ENCODE peak calls at places on chromosomes 5 and 9, in four cellular contexts. O is HuH-7; W is SW480; R is activated naive CD4-positive, alpha-beta T cell. X is an unnamed sample.

GRCh38 chr5:137565450-137565849 is 66.3 kb upstream of the SPOCK1 start:
- DNase-seq in O (no peak), W (no peak), R (no peak), X (no peak)

GRCh38 chr5:139650031-139650688 is 2.0 kb downstream of the CXXC5 start:
- DNase-seq in O (no peak), W (no peak), R (no peak), X (no peak)

GRCh38 chr9:137776306-137776995 is 101.1 kb upstream of the CACNA1B start:
- DNase-seq in O (no peak), W (no peak), R (no peak), X (no peak)

GRCh38 chr5:73565969-73566547 is 515 bp downstream of the UTP15 start:
- DNase-seq in O (no peak), W (no peak), R (no peak), X (no peak)

GRCh38 chr9:93297659-93298497 is 113.9 kb downstream of the WNK2 start:
- DNase-seq in O (peak), W (no peak), R (no peak), X (no peak)

GRCh38 chr5:107766439-107766838 is 95.7 kb upstream of the EFNA5 start:
- DNase-seq in O (peak), W (no peak), R (no peak), X (no peak)

GRCh38 chr9:127189628-127190027 is 67.2 kb upstream of the ANGPTL2 start:
- DNase-seq in O (no peak), W (no peak), R (no peak), X (no peak)

GRCh38 chr9:120532475-120532874 is 47.5 kb downstream of the CDK5RAP2 start:
- DNase-seq in O (peak), W (peak), R (no peak), X (peak)

GRCh38 chr9:113946496-113947115 is 70.5 kb downstream of the ZNF618 start:
- DNase-seq in O (no peak), W (no peak), R (no peak), X (no peak)

GRCh38 chr5:644971-645370 is 32.8 kb downstream of the CEP72 start:
- DNase-seq in O (no peak), W (no peak), R (no peak), X (no peak)

GRCh38 chr5:110478899-110479298 is 247.6 kb downstream of the TMEM232 start:
- DNase-seq in O (no peak), W (peak), R (no peak), X (peak)

GRCh38 chr9:133835273-133835901 is 97.2 kb upstream of the SARDH start:
- DNase-seq in O (no peak), W (no peak), R (no peak), X (no peak)

X was measured in H4.